ENCODE peak calls at places on chromosome 4, in seven cellular contexts. K is PC-3; N is H9; C is tibial artery; E is effector memory CD4-positive, alpha-beta T cell; L is prostate gland; T is tibial nerve. M is an unnamed sample. For H3K4me1, the result is how much of the 10 kb centered on the place peaks cover.

GRCh38 chr4:177322156-177322685 is 12.5 kb downstream of the NEIL3 start:
- DNase-seq in K (no peak), N (no peak), C (no peak), E (no peak), L (no peak), T (no peak), M (no peak)

GRCh38 chr4:144174401-144175067 is 34.0 kb upstream of the GYPA start:
- DNase-seq in K (peak), N (no peak), C (no peak), E (no peak), L (peak), T (no peak), M (peak)

GRCh38 chr4:71230613-71231012 is 108.2 kb upstream of the SLC4A4 start:
- DNase-seq in K (no peak), N (no peak), C (no peak), E (no peak), L (no peak), T (no peak), M (no peak)

GRCh38 chr4:30716158-30716557 is 4.0 kb upstream of the PCDH7 start:
- DNase-seq in K (peak), N (no peak), C (no peak), E (no peak), L (no peak), T (no peak), M (no peak)

GRCh38 chr4:102339018-102339417 is 6.3 kb downstream of the SLC39A8 start:
- DNase-seq in K (peak), N (no peak), C (no peak), E (no peak), L (no peak), T (no peak), M (no peak)

GRCh38 chr4:148515248-148515647 is 73.0 kb upstream of the NR3C2 start:
- DNase-seq in K (peak), N (no peak), C (no peak), E (no peak), L (no peak), T (no peak), M (no peak)

GRCh38 chr4:26452565-26453531 is 37.4 kb downstream of the CCKAR start:
- DNase-seq in K (no peak), N (peak), C (no peak), E (no peak), L (peak), T (no peak), M (peak)

GRCh38 chr4:138697771-138698170 is 317.8 kb upstream of the NOCT start:
- DNase-seq in K (no peak), N (no peak), C (no peak), E (no peak), L (no peak), T (no peak), M (no peak)

GRCh38 chr4:24914460-24914859 is 1.6 kb upstream of the CCDC149 start:
- DNase-seq in K (no peak), N (no peak), C (no peak), E (no peak), L (no peak), T (no peak), M (no peak)

GRCh38 chr4:163419074-163419473 is 54.5 kb downstream of the TKTL2 start:
- DNase-seq in K (no peak), N (no peak), C (no peak), E (no peak), L (no peak), T (no peak), M (no peak)

GRCh38 chr4:105474110-105474518 is 252 bp upstream of the PPA2 start:
- DNase-seq in K (no peak), N (peak), C (peak), E (no peak), L (no peak), T (peak), M (no peak)

GRCh38 chr4:83074086-83074704 is 39.2 kb downstream of the COPS4 start:
- DNase-seq in K (peak), N (peak), C (no peak), E (peak), L (peak), T (no peak), M (peak)

GRCh38 chr4:116055857-116056827 is 942.7 kb upstream of the NDST4 start:
- DNase-seq in K (peak), N (no peak), C (no peak), E (no peak), L (no peak), T (no peak), M (no peak)

GRCh38 chr4:158253350-158253980 is 43.2 kb downstream of the TMEM144 start:
- DNase-seq in K (peak), N (no peak), C (peak), E (peak), L (peak), T (no peak), M (peak)

GRCh38 chr4:93710101-93710846 is 118.3 kb upstream of the ATOH1 start:
- DNase-seq in K (peak), N (peak), C (no peak), E (no peak), L (no peak), T (no peak), M (peak)

GRCh38 chr4:52572936-52573485 is 86.1 kb downstream of the USP46 start:
- DNase-seq in K (peak), N (no peak), C (no peak), E (no peak), L (no peak), T (no peak), M (no peak)

GRCh38 chr4:107854326-107855030 is 29.7 kb downstream of the SGMS2 start:
- DNase-seq in K (peak), N (no peak), C (no peak), E (no peak), L (no peak), T (no peak), M (no peak)

GRCh38 chr4:168585168-168586091 is 88.6 kb downstream of the PALLD start:
- DNase-seq in K (peak), N (peak), C (peak), E (no peak), L (peak), T (peak), M (peak)

GRCh38 chr4:1972414-1972813 is 36.4 kb downstream of the NELFA start:
- DNase-seq in K (no peak), N (no peak), C (no peak), E (no peak), L (no peak), T (no peak), M (no peak)

GRCh38 chr4:1968667-1969295 is 40.0 kb downstream of the NELFA start:
- DNase-seq in K (no peak), N (no peak), C (no peak), E (no peak), L (no peak), T (no peak), M (no peak)

GRCh38 chr4:1969928-1970723 is 38.6 kb downstream of the NELFA start:
- DNase-seq in K (no peak), N (no peak), C (no peak), E (no peak), L (no peak), T (no peak), M (no peak)

GRCh38 chr4:1971456-1972200 is 37.1 kb downstream of the NELFA start:
- DNase-seq in K (no peak), N (no peak), C (no peak), E (no peak), L (no peak), T (no peak), M (no peak)

DNA sequence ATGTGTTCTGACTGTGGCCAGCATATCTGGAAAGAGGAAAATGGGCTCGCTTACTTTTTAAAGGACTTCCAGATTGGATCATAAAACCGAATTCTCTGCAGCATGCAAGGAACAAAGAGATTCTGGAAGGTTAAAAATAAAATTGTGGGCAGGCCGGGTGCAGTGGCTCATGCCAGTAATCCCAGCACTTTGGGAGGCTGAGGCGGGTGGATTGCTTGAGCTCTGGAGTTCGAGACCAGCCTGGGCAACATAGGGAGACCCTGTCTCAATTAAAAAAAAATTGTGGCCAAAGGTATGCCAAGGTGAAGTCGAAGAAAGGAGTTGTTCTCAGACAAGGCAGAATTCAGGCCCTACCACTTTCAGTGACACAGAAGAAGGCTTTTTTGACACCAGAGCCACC is 37.8 kb downstream of the NELFA start:
- DNase-seq in K (no peak), N (no peak), C (no peak), E (no peak), L (no peak), T (no peak), M (no peak)
- H3K27ac ChIP-seq in K (no peak), N (no peak), C (no peak), E (no peak), L (no peak), T (no peak), M (no peak)

GRCh38 chr4:176289561-176289960 is 20.5 kb upstream of the ASB5 start:
- DNase-seq in K (no peak), N (no peak), C (no peak), E (no peak), L (no peak), T (no peak), M (no peak)
- H3K4me1 ChIP-seq in K (under half), N (under half), C (under half), E (under half), L (under half), T (under half), M (under half)

GRCh38 chr4:152014280-152014679 is 253.5 kb upstream of the GATB start:
- DNase-seq in K (no peak), N (no peak), C (no peak), E (peak), L (no peak), T (no peak), M (no peak)
- H3K27ac ChIP-seq in K (no peak), N (no peak), C (no peak), E (no peak), L (no peak), T (no peak), M (no peak)

GRCh38 chr4:153512162-153512852 is 46.1 kb downstream of the TMEM131L start:
- DNase-seq in K (no peak), N (no peak), C (no peak), E (no peak), L (no peak), T (no peak), M (no peak)

GRCh38 chr4:153511104-153511503 is 44.9 kb downstream of the TMEM131L start:
- DNase-seq in K (no peak), N (no peak), C (no peak), E (no peak), L (no peak), T (no peak), M (no peak)

GRCh38 chr4:153512952-153513500 is 46.9 kb downstream of the TMEM131L start:
- DNase-seq in K (no peak), N (no peak), C (no peak), E (no peak), L (no peak), T (no peak), M (no peak)

GRCh38 chr4:153513596-153513995 is 47.4 kb downstream of the TMEM131L start:
- DNase-seq in K (peak), N (no peak), C (no peak), E (no peak), L (no peak), T (no peak), M (no peak)

GRCh38 chr4:153514001-153514526 is 47.9 kb downstream of the TMEM131L start:
- DNase-seq in K (peak), N (no peak), C (no peak), E (no peak), L (no peak), T (no peak), M (peak)
- H3K4me1 ChIP-seq in K (under half), N (under half), C (half or more), E (under half), L (under half), T (under half), M (half or more)

DNA sequence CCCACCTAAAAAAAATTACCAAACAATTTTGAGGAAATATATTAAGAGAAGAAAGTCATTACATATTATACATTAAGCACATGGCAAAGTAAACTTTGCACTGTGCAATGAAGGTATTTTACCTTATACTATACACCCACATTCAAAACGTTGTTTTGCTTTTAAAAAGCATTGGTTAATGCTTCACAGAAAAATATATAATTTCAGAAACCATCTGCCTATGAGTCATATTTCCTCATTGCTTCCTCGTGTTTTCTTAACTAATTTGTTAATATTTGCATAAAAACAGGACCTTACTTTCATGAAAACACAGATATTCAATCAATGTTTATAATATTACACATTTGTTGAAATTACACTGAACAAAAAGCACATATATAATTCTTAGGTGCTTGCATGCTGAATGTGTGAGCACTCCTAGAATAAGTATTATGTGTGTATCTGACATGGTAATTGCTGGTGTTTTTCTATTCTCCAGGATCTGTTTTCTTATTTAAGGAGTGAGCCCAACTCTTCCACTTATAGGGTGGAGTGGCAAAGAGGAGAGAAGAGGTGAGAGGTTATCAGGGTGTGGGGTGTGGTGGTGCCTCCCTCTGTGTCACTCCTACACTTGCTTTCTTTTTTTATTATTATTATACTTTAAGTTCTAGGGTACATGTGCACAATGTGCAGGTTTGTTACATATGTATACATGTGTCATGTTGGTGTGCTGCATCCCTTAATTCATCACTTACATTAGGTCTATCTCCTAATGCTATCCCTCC is 95.1 kb upstream of the IQCM start:
- DNase-seq in K (no peak), N (no peak), C (no peak), E (no peak), L (no peak), T (no peak), M (no peak)
- H3K27ac ChIP-seq in K (no peak), N (no peak), C (no peak), E (no peak), L (no peak), T (no peak), M (no peak)

GRCh38 chr4:54061067-54061466 is 3.3 kb downstream of the CHIC2 start:
- DNase-seq in K (no peak), N (no peak), C (no peak), E (no peak), L (no peak), T (no peak), M (no peak)

GRCh38 chr4:54062392-54062791 is 2.0 kb downstream of the CHIC2 start:
- DNase-seq in K (no peak), N (no peak), C (no peak), E (no peak), L (no peak), T (no peak), M (no peak)

GRCh38 chr4:54063224-54063623 is 1.2 kb downstream of the CHIC2 start:
- DNase-seq in K (peak), N (no peak), C (no peak), E (no peak), L (no peak), T (no peak), M (no peak)

GRCh38 chr4:54063737-54064316 is 578 bp downstream of the CHIC2 start:
- DNase-seq in K (peak), N (peak), C (peak), E (peak), L (peak), T (no peak), M (peak)

GRCh38 chr4:54061873-54062272 is 2.5 kb downstream of the CHIC2 start:
- DNase-seq in K (no peak), N (no peak), C (no peak), E (no peak), L (no peak), T (no peak), M (no peak)
- H3K4me1 ChIP-seq in K (half or more), N (under half), C (under half), E (under half), L (under half), T (half or more), M (under half)

GRCh38 chr4:766152-766515 is 59.8 kb downstream of the CPLX1 start:
- DNase-seq in K (peak), N (no peak), C (no peak), E (no peak), L (no peak), T (no peak), M (no peak)

GRCh38 chr4:768076-768475 is 57.9 kb downstream of the CPLX1 start:
- DNase-seq in K (no peak), N (no peak), C (no peak), E (no peak), L (no peak), T (no peak), M (no peak)

GRCh38 chr4:764405-765169 is 59.0 kb downstream of the PCGF3 start:
- DNase-seq in K (no peak), N (no peak), C (no peak), E (no peak), L (no peak), T (no peak), M (no peak)

GRCh38 chr4:768995-769394 is 56.9 kb downstream of the CPLX1 start:
- DNase-seq in K (no peak), N (no peak), C (no peak), E (no peak), L (no peak), T (no peak), M (no peak)

DNA sequence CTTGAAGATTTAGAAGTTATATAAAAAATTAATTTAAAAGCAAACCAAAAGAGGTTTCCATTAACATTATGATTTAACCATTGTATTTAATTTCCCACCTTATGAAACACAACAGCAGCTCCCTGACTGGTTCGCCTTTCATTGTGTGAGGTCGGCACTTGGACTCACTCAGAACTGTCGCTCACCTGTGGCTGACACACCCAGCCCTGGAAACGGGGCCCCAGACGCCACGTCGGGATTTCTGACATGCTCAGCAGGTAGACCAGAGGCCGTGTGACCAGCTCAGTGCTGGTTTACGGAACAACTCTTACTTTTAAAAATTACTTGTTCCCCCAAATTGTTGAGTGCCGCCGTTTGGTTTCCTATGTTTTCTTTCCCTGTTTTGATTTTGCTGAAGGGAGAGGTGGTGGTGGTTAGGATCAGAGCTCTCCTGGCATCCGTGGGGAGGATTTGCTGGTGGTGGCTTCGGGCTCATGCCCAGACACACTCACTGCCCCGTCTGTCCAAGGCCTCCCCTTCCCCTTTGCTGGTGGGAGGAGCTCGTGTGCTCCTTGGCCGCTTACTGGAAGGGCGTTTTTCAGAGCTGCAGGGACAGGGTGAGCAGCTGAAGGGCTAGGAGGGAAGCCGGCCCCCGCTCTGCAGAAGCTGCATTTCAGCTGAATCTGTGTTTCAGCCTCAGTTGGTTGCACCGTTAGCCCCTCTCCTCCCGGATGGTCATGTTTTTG is 59.2 kb downstream of the CPLX1 start:
- DNase-seq in K (no peak), N (peak), C (no peak), E (no peak), L (no peak), T (no peak), M (no peak)
- H3K27ac ChIP-seq in K (no peak), N (no peak), C (no peak), E (no peak), L (no peak), T (peak), M (no peak)

M was measured in SJCRH30.